ENCODE peak calls at places on chromosomes 2 and 18, in ten cellular contexts. Q, U, X, E, H, R, I, V, L and D are unnamed samples.

GRCh38 chr2:170122883-170123547 is 54.9 kb upstream of the MYO3B start:
- DNase-seq in R (no peak), L (peak), Q (no peak), H (no peak), I (no peak), V (no peak), X (no peak), U (peak), E (no peak), D (peak)

GRCh38 chr2:151162185-151162584 is 99.5 kb downstream of the RBM43 start:
- DNase-seq in U (peak), X (no peak), Q (no peak), L (peak), V (peak), R (no peak), I (no peak), E (no peak), H (no peak), D (no peak)

GRCh38 chr2:197024206-197024605 is 97.7 kb upstream of the PGAP1 start:
- DNase-seq in Q (no peak), H (no peak), I (no peak), L (no peak), E (no peak), R (no peak), U (no peak), V (no peak), X (no peak), D (no peak)

GRCh38 chr2:97914691-97915213 is 81.0 kb downstream of the TMEM131 start:
- DNase-seq in U (no peak), I (no peak), V (no peak), X (no peak), L (no peak), E (no peak), Q (no peak), R (no peak), H (no peak), D (no peak)

GRCh38 chr2:166239548-166239947 is 111.7 kb upstream of the SCN1A start:
- DNase-seq in L (peak), U (peak), H (no peak), V (no peak), R (no peak), Q (no peak), E (no peak), X (no peak), I (no peak), D (no peak)

GRCh38 chr2:129929321-129930290 is 49.9 kb upstream of the RAB6C start:
- DNase-seq in E (peak), H (no peak), X (peak), Q (no peak), L (no peak), U (peak), I (no peak), V (no peak), R (no peak), D (no peak)

GRCh38 chr2:234682492-234683228 is 185.8 kb upstream of the ARL4C start:
- DNase-seq in V (peak), U (peak), L (no peak), Q (no peak), I (no peak), X (peak), H (no peak), E (no peak), R (no peak), D (peak)

GRCh38 chr2:237568121-237568660 is 1.8 kb downstream of the PRLH start:
- DNase-seq in Q (no peak), V (no peak), X (no peak), H (no peak), U (no peak), E (no peak), L (no peak), I (no peak), R (no peak), D (no peak)

GRCh38 chr18:63440219-63440618 is 17.9 kb upstream of the VPS4B start:
- DNase-seq in R (no peak), L (no peak), Q (no peak), V (no peak), H (no peak), X (peak), U (peak), E (no peak), I (no peak), D (no peak)

GRCh38 chr2:26721267-26722032 is 28.9 kb downstream of the KCNK3 start:
- DNase-seq in L (no peak), I (no peak), Q (no peak), V (no peak), U (no peak), H (no peak), X (no peak), R (no peak), E (no peak), D (peak)

GRCh38 chr2:102826904-102827303 is 65.1 kb downstream of the TMEM182 start:
- DNase-seq in I (no peak), X (no peak), V (peak), H (no peak), Q (no peak), L (no peak), U (peak), E (no peak), R (no peak), D (no peak)

GRCh38 chr18:45103319-45104070 is 422.8 kb downstream of the SETBP1 start:
- DNase-seq in I (no peak), R (no peak), E (no peak), L (no peak), U (no peak), V (no peak), X (no peak), Q (no peak), H (no peak), D (no peak)

GRCh38 chr2:78431241-78431640 is 594.3 kb upstream of the REG3G start:
- DNase-seq in X (no peak), L (no peak), H (no peak), V (peak), Q (no peak), E (no peak), R (no peak), I (no peak), U (no peak), D (no peak)

GRCh38 chr2:68031546-68032160 is 31.2 kb downstream of the C1D start:
- DNase-seq in X (no peak), V (peak), U (peak), E (no peak), Q (peak), R (no peak), H (no peak), L (peak), I (no peak), D (peak)

GRCh38 chr2:120205901-120206581 is 17.2 kb downstream of the TMEM185B start:
- DNase-seq in Q (no peak), X (no peak), R (no peak), E (no peak), U (no peak), L (no peak), V (no peak), I (peak), H (peak), D (no peak)

GRCh38 chr18:13387856-13388548 is 169.4 kb downstream of the LDLRAD4 start:
- DNase-seq in Q (no peak), H (no peak), V (no peak), L (peak), X (peak), R (no peak), U (no peak), I (no peak), E (no peak), D (no peak)

GRCh38 chr2:101697124-101697793 is at the start of gene MAP4K4:
- DNase-seq in U (peak), H (peak), Q (peak), I (peak), V (peak), E (peak), X (peak), R (peak), L (peak), D (peak)

GRCh38 chr18:48801728-48802542 is 148.8 kb downstream of the SMAD7 start:
- DNase-seq in L (no peak), I (no peak), H (peak), V (no peak), U (no peak), R (no peak), Q (no peak), E (no peak), X (peak), D (no peak)

GRCh38 chr2:219443016-219443696 is 8.5 kb downstream of the SPEG start:
- DNase-seq in H (no peak), E (no peak), Q (no peak), X (no peak), I (no peak), L (no peak), R (no peak), U (peak), V (no peak), D (no peak)

GRCh38 chr2:188944442-188944841 is 29.7 kb upstream of the COL3A1 start:
- DNase-seq in R (no peak), U (no peak), H (no peak), Q (no peak), L (no peak), V (no peak), X (no peak), I (no peak), E (no peak), D (no peak)

GRCh38 chr18:12279781-12280531 is 25.8 kb downstream of the CIDEA start:
- DNase-seq in V (no peak), E (no peak), L (no peak), I (no peak), Q (no peak), U (no peak), H (no peak), X (no peak), R (no peak), D (no peak)

GRCh38 chr2:81600088-81600487 is 1295.5 kb upstream of the LRRTM1 start:
- DNase-seq in V (no peak), E (no peak), U (no peak), R (no peak), Q (no peak), I (no peak), H (no peak), L (no peak), X (no peak), D (no peak)

GRCh38 chr2:207883002-207883780 is 113.5 kb upstream of the FZD5 start:
- DNase-seq in Q (peak), H (no peak), U (no peak), E (no peak), R (no peak), I (no peak), X (no peak), V (no peak), L (no peak), D (no peak)

GRCh38 chr2:50368361-50368760 is 663.6 kb downstream of the NRXN1 start:
- DNase-seq in H (no peak), X (no peak), L (no peak), U (no peak), E (no peak), R (no peak), Q (no peak), V (no peak), I (no peak), D (no peak)

GRCh38 chr2:60706021-60706420 is 50.0 kb upstream of the PAPOLG start:
- DNase-seq in R (no peak), V (no peak), H (no peak), E (no peak), X (no peak), I (no peak), U (peak), Q (no peak), L (no peak), D (no peak)

GRCh38 chr18:32661486-32662299 is 111.1 kb downstream of the KLHL14 start:
- DNase-seq in E (no peak), V (no peak), H (no peak), I (no peak), L (no peak), U (peak), Q (no peak), X (no peak), R (no peak), D (no peak)

GRCh38 chr18:49841236-49842217 is 28.2 kb upstream of the ACAA2 start:
- DNase-seq in H (no peak), Q (peak), U (no peak), I (no peak), E (no peak), X (peak), R (no peak), V (no peak), L (no peak), D (no peak)

GRCh38 chr2:18721038-18721922 is 131.9 kb upstream of the NT5C1B start:
- DNase-seq in L (peak), H (no peak), I (no peak), Q (no peak), X (no peak), V (no peak), E (no peak), R (no peak), U (no peak), D (no peak)

GRCh38 chr18:36352384-36352783 is 54.9 kb downstream of the FHOD3 start:
- DNase-seq in X (no peak), E (peak), H (no peak), U (peak), I (no peak), L (no peak), R (no peak), Q (no peak), V (no peak), D (no peak)

GRCh38 chr2:70496819-70497218 is 56.8 kb downstream of the TGFA start:
- DNase-seq in R (no peak), U (no peak), L (no peak), H (no peak), X (no peak), V (no peak), Q (no peak), I (no peak), E (no peak), D (no peak)

GRCh38 chr2:95234286-95234785 is 27.0 kb downstream of the ZNF892 start:
- DNase-seq in I (no peak), L (no peak), Q (no peak), E (no peak), H (no peak), U (no peak), R (no peak), V (no peak), X (no peak), D (no peak)

GRCh38 chr2:156306821-156307220 is 25.7 kb downstream of the NR4A2 start:
- DNase-seq in Q (no peak), V (no peak), H (no peak), E (no peak), X (no peak), U (peak), R (no peak), I (no peak), L (no peak), D (no peak)